ENCODE peak calls at places on chromosomes 12 and 14, in four cellular contexts. X, J, Z and V are unnamed samples.

GRCh38 chr14:65142429-65142828 is 40.1 kb upstream of the MAX start:
- DNase-seq in X (no peak), J (no peak), Z (no peak), V (no peak)

GRCh38 chr14:62053188-62053587 is 291.0 kb downstream of the SNAPC1 start:
- DNase-seq in X (no peak), J (no peak), Z (peak; percentile 21), V (no peak)

GRCh38 chr14:52391866-52392600 is 77.9 kb downstream of the PTGER2 start:
- DNase-seq in X (no peak), J (no peak), Z (no peak), V (no peak)

GRCh38 chr12:51240971-51241370 is 2.3 kb downstream of the DAZAP2 start:
- DNase-seq in X (no peak), J (no peak), Z (no peak), V (no peak)

GRCh38 chr14:95662376-95663186 is 23.6 kb upstream of the TCL1B start:
- DNase-seq in X (no peak), J (no peak), Z (peak; percentile 74), V (no peak)

GRCh38 chr12:128842579-128842978 is 10.7 kb upstream of the GLT1D1 start:
- DNase-seq in X (no peak), J (no peak), Z (no peak), V (no peak)

GRCh38 chr14:101525646-101526527 is 35.4 kb upstream of the DIO3 start:
- DNase-seq in X (no peak), J (no peak), Z (no peak), V (no peak)

GRCh38 chr14:95935228-95935822 is 58.7 kb downstream of the TUNAR start:
- DNase-seq in X (peak; percentile 2), J (peak; percentile 24), Z (no peak), V (no peak)

GRCh38 chr12:111570090-111570961 is 28.8 kb downstream of the ATXN2 start:
- DNase-seq in X (no peak), J (peak; percentile 19), Z (no peak), V (no peak)

GRCh38 chr12:50598321-50598862 is 93.6 kb downstream of the DIP2B start:
- DNase-seq in X (no peak), J (no peak), Z (no peak), V (no peak)

GRCh38 chr14:68843471-68844209 is 50.8 kb upstream of the ZFP36L1 start:
- DNase-seq in X (peak; percentile 29), J (peak; percentile 69), Z (no peak), V (no peak)

GRCh38 chr14:98288825-98289224 is 983.2 kb downstream of the BCL11B start:
- DNase-seq in X (no peak), J (no peak), Z (no peak), V (no peak)

GRCh38 chr12:3102721-3103410 is 25.7 kb downstream of the TSPAN9 start:
- DNase-seq in X (no peak), J (no peak), Z (no peak), V (no peak)

GRCh38 chr12:122080149-122081107 is 1.9 kb downstream of the MLXIP start:
- DNase-seq in X (peak; percentile 94), J (no peak), Z (no peak), V (no peak)

GRCh38 chr12:95642583-95642982 is 91.3 kb upstream of the USP44 start:
- DNase-seq in X (no peak), J (no peak), Z (no peak), V (no peak)

GRCh38 chr12:77847060-77847541 is 16.4 kb downstream of the NAV3 start:
- DNase-seq in X (no peak), J (no peak), Z (peak; percentile 75), V (peak; percentile 10)

GRCh38 chr14:65054471-65055085 is 47.7 kb downstream of the MAX start:
- DNase-seq in X (peak; percentile 93), J (no peak), Z (no peak), V (no peak)

GRCh38 chr12:125340791-125341190 is 275.6 kb downstream of the AACS start:
- DNase-seq in X (no peak), J (no peak), Z (no peak), V (no peak)

GRCh38 chr12:120739031-120739762 is 13.6 kb downstream of the ACADS start:
- DNase-seq in X (no peak), J (no peak), Z (no peak), V (no peak)

GRCh38 chr14:55317503-55317902 is 46.3 kb downstream of the FBXO34 start:
- DNase-seq in X (no peak), J (no peak), Z (no peak), V (no peak)

GRCh38 chr12:108729612-108730336 is 1.5 kb downstream of the CORO1C start:
- DNase-seq in X (no peak), J (no peak), Z (no peak), V (no peak)

GRCh38 chr14:26917086-26917485 is 319.3 kb upstream of the NOVA1 start:
- DNase-seq in X (no peak), J (peak; percentile 3), Z (no peak), V (no peak)

GRCh38 chr14:22544881-22545420 is 44.1 kb downstream of the DAD1 start:
- DNase-seq in X (no peak), J (no peak), Z (no peak), V (no peak)

GRCh38 chr14:53278602-53279506 is 125.7 kb upstream of the DDHD1 start:
- DNase-seq in X (no peak), J (no peak), Z (no peak), V (no peak)

GRCh38 chr12:114668151-114668891 is 15.7 kb downstream of the TBX3 start:
- DNase-seq in X (peak; percentile 49), J (peak; percentile 41), Z (no peak), V (peak; percentile 61)

GRCh38 chr12:52608161-52608560 is 6.9 kb upstream of the KRT72 start:
- DNase-seq in X (no peak), J (no peak), Z (no peak), V (no peak)

DNA sequence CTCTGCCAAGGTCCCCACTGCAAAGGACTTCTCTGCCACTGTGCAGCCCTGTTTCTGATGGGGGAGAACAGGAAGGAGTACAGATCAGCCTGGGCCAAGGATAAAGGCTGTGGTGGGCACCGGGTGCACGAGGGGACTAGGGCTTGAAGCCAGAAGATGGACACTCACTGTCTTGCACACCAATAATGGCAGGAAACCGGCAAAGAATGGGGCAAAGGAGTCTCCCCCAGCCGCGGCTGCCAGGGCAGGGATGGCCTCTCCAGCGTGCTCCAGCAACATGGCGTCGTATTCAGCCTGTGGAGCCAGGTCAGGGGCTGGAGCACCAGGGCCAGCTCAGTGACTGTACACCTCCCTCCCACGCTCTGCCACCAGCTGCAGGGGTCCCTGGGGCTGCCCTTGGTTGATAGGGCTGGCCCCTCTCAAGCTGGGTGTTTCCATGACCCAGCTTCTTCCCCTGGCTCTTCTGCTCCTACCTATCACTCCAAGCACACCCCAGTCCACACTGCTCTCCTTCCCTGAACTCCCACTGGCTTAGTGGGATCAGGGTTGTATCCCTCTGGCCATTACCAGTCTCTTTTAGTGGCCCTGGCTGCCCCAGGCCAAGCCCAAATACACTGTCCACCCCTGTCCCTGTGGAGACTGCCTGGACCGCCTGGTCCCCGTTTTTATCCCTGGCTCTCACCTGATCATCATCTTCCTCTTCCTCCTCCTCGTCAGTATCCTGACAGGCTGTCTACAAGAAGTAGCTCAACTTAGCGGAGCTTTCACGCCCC is 6.3 kb downstream of the IPO4 start:
- DNase-seq in X (no peak), J (no peak), Z (no peak), V (no peak)
- TF ChIP-seq POLR2AphosphoS5 in X (no peak), J (no peak), Z (peak; percentile 34), V (peak; percentile 59)

DNA sequence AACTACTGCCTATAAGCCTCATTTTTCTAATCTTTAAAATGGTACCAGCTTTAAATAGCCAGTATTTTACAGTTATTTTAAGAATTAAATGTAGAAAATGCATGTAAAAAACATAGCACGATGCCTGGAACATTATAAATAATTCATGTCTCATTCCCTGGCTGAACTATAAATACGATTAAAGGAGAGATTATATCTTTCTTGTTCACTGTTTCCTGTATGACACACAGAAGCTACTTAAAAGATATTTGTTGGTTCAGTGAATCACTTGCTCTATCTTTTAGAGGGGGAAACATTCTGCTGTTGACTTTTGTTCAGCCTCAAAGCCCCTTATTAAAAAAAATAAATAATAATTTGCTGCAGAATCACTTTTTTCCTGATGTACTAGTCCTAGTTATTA is 406.9 kb downstream of the LRFN5 start:
- DNase-seq in X (no peak), J (no peak), Z (no peak), V (no peak)
- TF ChIP-seq SPI1 in X (no peak), J (no peak), Z (no peak), V (no peak)

DNA sequence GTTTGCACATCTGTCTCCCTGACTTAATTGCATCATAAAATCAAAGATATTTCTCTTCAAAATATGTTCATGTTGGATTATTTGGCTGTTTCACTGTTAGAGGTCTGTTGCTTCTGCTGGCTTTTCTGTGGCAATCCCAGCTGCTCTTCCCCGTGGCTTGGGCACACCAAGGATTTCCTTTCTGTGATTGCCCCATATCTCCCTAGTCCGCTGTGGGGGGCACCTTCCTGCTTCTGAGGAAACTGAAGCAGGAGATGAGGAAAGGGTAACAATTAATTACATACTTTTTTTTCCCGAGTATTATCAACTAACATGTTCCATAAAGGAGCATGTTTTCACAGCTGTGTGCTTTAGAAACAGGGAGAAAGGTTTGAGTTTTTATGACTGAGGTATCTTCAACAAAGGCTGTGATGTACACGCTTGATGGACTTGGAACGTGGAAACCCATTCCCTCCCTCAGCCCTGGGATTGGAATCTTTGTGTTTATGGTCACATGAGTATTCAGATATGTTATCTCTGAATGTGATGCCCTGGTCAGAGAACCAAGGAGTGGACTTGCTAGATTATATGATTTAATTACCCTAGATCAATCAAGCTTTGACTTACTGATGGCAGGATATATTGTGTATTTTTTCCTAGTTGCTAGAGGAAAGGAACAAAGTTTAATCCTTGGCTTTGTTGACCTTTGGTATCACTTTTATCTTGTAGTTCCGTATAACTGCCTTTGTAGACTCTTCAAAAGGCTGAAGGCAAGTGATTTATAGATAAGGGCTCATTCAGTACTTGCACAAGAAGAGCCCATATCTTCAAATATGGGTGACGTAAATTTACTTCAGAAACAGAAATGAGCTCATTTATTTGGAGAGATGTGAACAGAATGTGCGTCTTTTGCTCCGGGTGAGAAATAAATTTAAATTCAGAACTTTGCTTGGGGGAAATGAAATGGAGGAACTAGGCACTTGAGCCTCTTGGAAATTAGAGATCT is 46.7 kb downstream of the BORCS5 start:
- DNase-seq in X (peak; percentile 41), J (no peak), Z (no peak), V (no peak)
- TF ChIP-seq POLR2AphosphoS5 in X (no peak), J (no peak), Z (no peak), V (no peak)

DNA sequence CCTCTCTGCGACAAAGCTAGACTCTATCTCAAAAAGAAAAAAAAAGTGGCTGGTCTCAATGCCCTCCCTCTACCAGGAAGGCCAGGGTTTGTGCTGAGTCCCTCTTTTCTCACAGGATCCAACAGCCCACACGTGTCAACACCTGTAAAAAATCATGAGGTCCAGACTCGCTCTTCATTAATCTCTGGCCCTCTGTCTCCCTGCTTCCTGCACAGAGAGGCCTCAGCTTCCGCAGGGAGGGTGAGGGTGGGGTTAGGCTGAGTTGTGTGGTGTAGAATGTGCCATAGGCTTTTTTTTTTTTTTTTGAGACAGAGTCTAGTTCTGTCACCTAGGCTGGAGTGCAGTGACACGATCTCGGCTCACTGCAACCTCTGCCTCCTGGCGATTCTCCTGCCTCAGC is 6.1 kb downstream of the CFAP73 start:
- DNase-seq in X (peak; percentile 51), J (no peak), Z (no peak), V (no peak)
- TF ChIP-seq SPI1 in X (no peak), J (no peak), Z (no peak), V (no peak)

GRCh38 chr14:104863131-104863862 is 1.8 kb upstream of the CEP170B start:
- DNase-seq in X (no peak), J (no peak), Z (no peak), V (no peak)

GRCh38 chr14:104856869-104857860 is 7.9 kb upstream of the CEP170B start:
- DNase-seq in X (no peak), J (peak; percentile 26), Z (no peak), V (no peak)

GRCh38 chr14:104858811-104859426 is 6.1 kb upstream of the CEP170B start:
- DNase-seq in X (no peak), J (no peak), Z (no peak), V (no peak)

GRCh38 chr14:104860414-104860813 is 4.7 kb upstream of the CEP170B start:
- DNase-seq in X (no peak), J (no peak), Z (no peak), V (no peak)

GRCh38 chr14:104859900-104860299 is 5.2 kb upstream of the CEP170B start:
- DNase-seq in X (no peak), J (no peak), Z (no peak), V (no peak)
- TF ChIP-seq POLR2AphosphoS5 in X (no peak), J (no peak), Z (no peak), V (no peak)